ENCODE peak calls at places on chromosomes 5 and 9, in five cellular contexts. J, W, F, G and X are unnamed samples.

GRCh38 chr9:33852216-33852826 is 35.4 kb downstream of the UBE2R2 start:
- DNase-seq in J (no peak), W (no peak), F (peak; percentile 75), G (peak; percentile 54), X (no peak)

GRCh38 chr9:106834888-106835287 is 28.1 kb upstream of the ZNF462 start:
- DNase-seq in J (no peak), W (no peak), F (no peak), G (no peak), X (no peak)

GRCh38 chr5:76291305-76292077 is 111.6 kb upstream of the IQGAP2 start:
- DNase-seq in J (no peak), W (no peak), F (no peak), G (no peak), X (no peak)

GRCh38 chr9:135513351-135513846 is 7.8 kb upstream of the LCN1 start:
- DNase-seq in J (peak; percentile 37), W (peak; percentile 11), F (no peak), G (no peak), X (no peak)

GRCh38 chr5:137442660-137443059 is 56.5 kb downstream of the SPOCK1 start:
- DNase-seq in J (no peak), W (no peak), F (no peak), G (no peak), X (no peak)

GRCh38 chr5:6543830-6544560 is 88.8 kb downstream of the NSUN2 start:
- DNase-seq in J (no peak), W (no peak), F (no peak), G (no peak), X (no peak)

GRCh38 chr9:6645153-6646027 is at the start of gene GLDC:
- DNase-seq in J (peak; percentile 69), W (peak; percentile 18), F (peak; percentile 91), G (no peak), X (peak; percentile 84)

GRCh38 chr5:164052536-164053090 is 547.2 kb downstream of the MAT2B start:
- DNase-seq in J (no peak), W (no peak), F (no peak), G (no peak), X (no peak)

GRCh38 chr5:179417696-179418095 is 72.4 kb upstream of the ADAMTS2 start:
- DNase-seq in J (no peak), W (no peak), F (no peak), G (no peak), X (no peak)

DNA sequence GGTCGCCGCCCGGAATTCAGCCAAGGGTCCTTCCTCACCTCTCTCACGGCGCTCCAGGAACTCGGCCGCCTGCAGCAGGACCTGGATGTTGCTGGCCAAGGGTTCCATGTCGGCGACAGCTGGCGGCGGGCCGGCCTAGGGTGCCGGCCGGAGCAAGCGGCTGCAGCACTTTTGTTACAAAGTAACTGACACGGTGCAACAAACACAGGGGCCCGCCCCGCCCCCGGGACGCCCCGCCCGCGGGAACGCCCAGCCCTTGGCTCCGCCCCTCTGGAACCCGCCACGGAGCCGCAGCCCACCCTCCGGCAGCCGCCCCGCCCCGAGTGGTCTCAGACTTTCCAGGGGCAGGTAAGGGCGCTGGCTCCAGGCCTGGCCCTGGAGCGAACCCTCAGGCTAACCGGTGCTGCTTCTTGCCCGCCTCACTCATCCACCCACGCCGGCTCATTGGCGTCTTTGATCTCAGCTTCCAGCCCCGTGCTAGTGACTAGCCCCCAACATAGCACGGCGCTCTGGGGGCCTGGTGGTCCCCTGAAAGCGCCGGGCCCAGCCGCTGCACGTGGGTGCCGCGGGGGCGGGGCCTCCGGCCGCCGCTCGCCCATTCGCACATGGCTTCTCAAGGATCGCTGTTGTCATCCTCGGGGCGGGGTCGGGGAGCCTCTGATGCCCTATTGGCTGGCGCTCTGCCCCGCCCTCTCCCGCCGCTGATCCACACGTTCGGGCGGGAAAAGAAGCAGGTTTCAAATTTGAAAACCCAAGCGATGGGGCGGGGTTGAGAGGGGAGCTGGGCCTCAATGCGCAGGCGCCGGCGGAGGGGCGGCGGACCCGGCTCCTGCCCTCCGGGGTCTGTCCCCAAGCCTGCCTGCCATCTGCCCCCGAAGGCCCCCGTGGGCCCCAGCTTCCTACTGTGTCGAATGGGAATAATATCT is at the start of gene MXD3:
- DNase-seq in J (peak; percentile 97), W (peak; percentile 95), F (peak; percentile 97), G (peak; percentile 98), X (peak; percentile 91)
- TF ChIP-seq POLR2A in J (no peak), W (no peak), F (peak; percentile 22), G (peak; percentile 81), X (peak; percentile 45)

DNA sequence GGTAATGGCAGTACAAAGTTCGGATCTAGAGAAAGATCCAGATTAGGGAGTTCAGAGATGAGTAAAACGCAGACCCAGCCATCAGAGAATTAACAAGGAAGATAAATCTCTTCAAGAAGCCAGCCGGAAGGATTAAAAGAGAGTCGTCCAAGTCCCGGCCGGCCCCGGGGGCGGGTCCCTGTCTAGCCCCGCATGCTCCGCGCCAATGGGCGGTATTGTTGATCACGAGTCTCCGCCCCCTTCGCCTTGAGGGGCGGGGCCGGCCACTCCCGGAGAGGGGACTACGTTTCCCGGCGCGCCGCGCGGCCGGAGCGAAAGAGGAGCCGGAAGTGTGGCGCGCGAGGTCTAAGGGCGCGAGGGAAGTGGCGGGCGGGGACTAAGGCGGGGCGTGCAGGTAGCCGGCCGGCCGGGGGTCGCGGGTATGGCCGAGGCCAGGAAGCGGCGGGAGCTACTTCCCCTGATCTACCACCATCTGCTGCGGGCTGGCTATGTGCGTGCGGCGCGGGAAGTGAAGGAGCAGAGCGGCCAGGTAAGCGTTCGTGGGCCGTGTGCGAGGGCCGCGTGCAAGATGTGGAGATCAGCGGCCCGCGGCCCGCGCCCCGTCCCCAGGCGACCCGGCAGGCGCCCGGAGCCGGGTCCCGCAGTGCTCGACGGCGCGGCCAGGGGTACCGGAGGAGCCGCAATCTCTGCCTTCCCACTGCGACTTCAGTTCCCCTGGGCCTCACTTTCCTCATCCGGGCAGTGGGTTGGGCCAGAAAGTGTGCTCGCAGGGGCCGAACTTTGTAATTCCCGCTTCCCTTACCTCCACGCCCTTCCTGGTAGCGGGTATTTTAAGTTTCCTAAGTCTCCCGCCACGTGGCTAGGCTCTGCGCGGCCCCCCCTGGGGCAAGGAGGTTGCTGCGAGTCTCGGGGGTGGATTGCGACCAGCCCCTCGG is at the start of gene TCOF1:
- DNase-seq in J (peak; percentile 98), W (peak; percentile 98), F (peak; percentile 93), G (peak; percentile 98), X (peak; percentile 86)
- TF ChIP-seq POLR2A in J (no peak), W (peak; percentile 22), F (peak; percentile 46), G (peak; percentile 84), X (peak; percentile 57)

GRCh38 chr5:55306641-55307382 is 682 bp downstream of the DHX29 start:
- DNase-seq in J (no peak), W (no peak), F (no peak), G (peak; percentile 32), X (no peak)

GRCh38 chr5:55307383-55308253 is at the start of the genes DHX29 and MTREX:
- DNase-seq in J (peak; percentile 94), W (peak; percentile 90), F (peak; percentile 92), G (peak; percentile 93), X (peak; percentile 78)

GRCh38 chr5:55304584-55304983 is 2.9 kb downstream of the DHX29 start:
- DNase-seq in J (no peak), W (no peak), F (no peak), G (peak; percentile 71), X (no peak)

GRCh38 chr5:55300890-55301289 is 6.6 kb downstream of the DHX29 start:
- DNase-seq in J (no peak), W (no peak), F (no peak), G (no peak), X (no peak)

GRCh38 chr5:55303238-55303690 is 4.2 kb downstream of the DHX29 start:
- DNase-seq in J (no peak), W (peak; percentile 23), F (no peak), G (no peak), X (no peak)
- TF ChIP-seq POLR2A in J (no peak), W (no peak), F (no peak), G (no peak), X (no peak)

DNA sequence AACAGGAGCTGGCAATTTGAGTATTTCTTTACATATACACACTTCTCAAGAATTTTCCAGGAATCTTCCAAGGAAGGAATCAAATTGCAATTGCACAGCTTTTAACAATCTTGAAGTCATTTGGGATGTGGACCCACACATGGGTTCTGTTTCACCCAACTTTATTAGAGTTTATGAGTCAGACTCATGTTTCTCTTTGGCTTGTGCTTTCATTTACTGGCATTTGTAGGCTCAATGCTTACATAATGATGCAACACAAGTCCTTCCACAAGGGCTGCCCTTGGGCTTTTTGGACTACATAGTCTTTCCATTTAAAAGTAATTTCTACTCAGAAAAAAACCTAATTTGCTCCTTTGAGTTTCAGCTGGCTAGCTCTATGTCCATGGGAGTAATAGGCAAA is 4.6 kb upstream of the CDC37L1 start:
- DNase-seq in J (no peak), W (no peak), F (peak; percentile 49), G (no peak), X (no peak)
- TF ChIP-seq POLR2A in J (no peak), W (no peak), F (no peak), G (no peak), X (no peak)